ENCODE peak calls at places on chromosomes 13 and 19, in eight cellular contexts. M, I, A, U, G, X, H and P are unnamed samples.

GRCh38 chr19:5271145-5271544 is 69.5 kb downstream of the PTPRS start:
- DNase-seq in M (no peak), I (no peak), A (no peak), U (no peak), G (no peak), X (no peak), H (no peak), P (peak)

GRCh38 chr13:21005193-21005592 is 56.2 kb downstream of the LATS2 start:
- DNase-seq in M (peak), I (no peak), A (no peak), U (no peak), G (no peak), X (no peak), H (no peak), P (no peak)

GRCh38 chr19:32150605-32151004 is 194.8 kb upstream of the ZNF507 start:
- DNase-seq in M (no peak), I (no peak), A (no peak), U (no peak), G (no peak), X (no peak), H (no peak), P (no peak)

GRCh38 chr13:35470671-35471465 is 5.6 kb downstream of the MAB21L1 start:
- DNase-seq in M (peak), I (peak), A (no peak), U (no peak), G (no peak), X (peak), H (peak), P (no peak)

GRCh38 chr13:43085545-43085944 is 62.2 kb downstream of the DNAJC15 start:
- DNase-seq in M (no peak), I (no peak), A (peak), U (no peak), G (no peak), X (peak), H (no peak), P (peak)

GRCh38 chr19:33825556-33825955 is 28.9 kb downstream of the KCTD15 start:
- DNase-seq in M (peak), I (no peak), A (no peak), U (no peak), G (no peak), X (no peak), H (no peak), P (no peak)

GRCh38 chr19:19613456-19613855 is 5.0 kb downstream of the PBX4 start:
- DNase-seq in M (no peak), I (no peak), A (no peak), U (no peak), G (no peak), X (no peak), H (no peak), P (no peak)

GRCh38 chr13:39818953-39819352 is 163.5 kb downstream of the COG6 start:
- DNase-seq in M (no peak), I (no peak), A (no peak), U (no peak), G (no peak), X (no peak), H (no peak), P (no peak)

GRCh38 chr13:110132178-110132975 is 174.6 kb downstream of the COL4A1 start:
- DNase-seq in M (peak), I (no peak), A (no peak), U (no peak), G (peak), X (peak), H (no peak), P (no peak)

GRCh38 chr13:77000475-77000874 is 8.6 kb downstream of the CLN5 start:
- DNase-seq in M (no peak), I (no peak), A (no peak), U (no peak), G (no peak), X (no peak), H (no peak), P (peak)

GRCh38 chr13:37194428-37194861 is 89.0 kb upstream of the CSNK1A1L start:
- DNase-seq in M (no peak), I (no peak), A (no peak), U (peak), G (no peak), X (no peak), H (no peak), P (no peak)

GRCh38 chr19:19386373-19386869 is 19.1 kb upstream of the GATAD2A start:
- DNase-seq in M (no peak), I (no peak), A (no peak), U (no peak), G (no peak), X (no peak), H (no peak), P (no peak)

GRCh38 chr13:101523732-101524131 is 71.3 kb downstream of the ITGBL1 start:
- DNase-seq in M (no peak), I (peak), A (no peak), U (peak), G (peak), X (no peak), H (no peak), P (peak)

GRCh38 chr19:46856062-46857022 is 4.5 kb upstream of the ARHGAP35 start:
- DNase-seq in M (peak), I (peak), A (peak), U (peak), G (peak), X (peak), H (peak), P (peak)

GRCh38 chr13:22793598-22794134 is 387.1 kb upstream of the SGCG start:
- DNase-seq in M (peak), I (no peak), A (no peak), U (no peak), G (no peak), X (peak), H (no peak), P (no peak)

GRCh38 chr13:42991892-42992584 is at the start of gene EPSTI1:
- DNase-seq in M (peak), I (peak), A (peak), U (no peak), G (peak), X (peak), H (peak), P (peak)

GRCh38 chr13:39210961-39211534 is 172.8 kb downstream of the NHLRC3 start:
- DNase-seq in M (no peak), I (no peak), A (no peak), U (no peak), G (no peak), X (no peak), H (no peak), P (no peak)

GRCh38 chr19:44607049-44607448 is 6.3 kb upstream of the IGSF23 start:
- DNase-seq in M (no peak), I (no peak), A (no peak), U (no peak), G (no peak), X (no peak), H (peak), P (peak)

GRCh38 chr19:21028969-21029268 is 8.5 kb downstream of the ZNF430 start:
- DNase-seq in M (no peak), I (no peak), A (no peak), U (no peak), G (no peak), X (no peak), H (no peak), P (no peak)

GRCh38 chr19:16349551-16350171 is 25.0 kb downstream of the KLF2 start:
- DNase-seq in M (no peak), I (no peak), A (no peak), U (no peak), G (no peak), X (no peak), H (no peak), P (no peak)

GRCh38 chr19:7550987-7551761 is 15.7 kb downstream of the PNPLA6 start:
- DNase-seq in M (peak), I (peak), A (peak), U (no peak), G (peak), X (peak), H (peak), P (peak)

GRCh38 chr13:76856141-76856571 is 30.0 kb downstream of the KCTD12 start:
- DNase-seq in M (no peak), I (no peak), A (no peak), U (no peak), G (no peak), X (no peak), H (no peak), P (peak)

GRCh38 chr13:97245011-97245410 is 22.9 kb downstream of the MBNL2 start:
- DNase-seq in M (no peak), I (no peak), A (no peak), U (no peak), G (no peak), X (no peak), H (no peak), P (no peak)

GRCh38 chr13:109628251-109628699 is 158.1 kb downstream of the IRS2 start:
- DNase-seq in M (no peak), I (no peak), A (no peak), U (no peak), G (no peak), X (no peak), H (no peak), P (no peak)

GRCh38 chr19:41228486-41228885 is 9.5 kb downstream of the AXL start:
- DNase-seq in M (no peak), I (no peak), A (no peak), U (no peak), G (no peak), X (no peak), H (no peak), P (no peak)

GRCh38 chr13:113397606-113398425 is 33.9 kb upstream of the GRTP1 start:
- DNase-seq in M (peak), I (no peak), A (no peak), U (no peak), G (no peak), X (peak), H (no peak), P (no peak)

GRCh38 chr13:84126671-84127171 is 244.4 kb upstream of the SLITRK1 start:
- DNase-seq in M (no peak), I (no peak), A (no peak), U (no peak), G (no peak), X (peak), H (no peak), P (peak)

GRCh38 chr13:99968521-99969367 is 2.8 kb downstream of the ZIC5 start:
- DNase-seq in M (peak), I (no peak), A (no peak), U (no peak), G (no peak), X (peak), H (peak), P (peak)

GRCh38 chr13:112911883-112912282 is 57.1 kb upstream of the MCF2L start:
- DNase-seq in M (no peak), I (no peak), A (no peak), U (no peak), G (no peak), X (no peak), H (no peak), P (no peak)

GRCh38 chr19:29528946-29529645 is 3.3 kb downstream of the VSTM2B start:
- DNase-seq in M (peak), I (no peak), A (no peak), U (no peak), G (no peak), X (no peak), H (no peak), P (no peak)

GRCh38 chr13:54890976-54891375 is 1862.4 kb downstream of the OLFM4 start:
- DNase-seq in M (no peak), I (no peak), A (no peak), U (no peak), G (no peak), X (no peak), H (no peak), P (no peak)

GRCh38 chr19:34838248-34838647 is 65.2 kb upstream of the ZNF599 start:
- DNase-seq in M (no peak), I (no peak), A (peak), U (no peak), G (no peak), X (peak), H (no peak), P (peak)

GRCh38 chr13:29909975-29910674 is 59.7 kb upstream of the UBL3 start:
- DNase-seq in M (no peak), I (no peak), A (no peak), U (no peak), G (no peak), X (no peak), H (no peak), P (no peak)

GRCh38 chr19:18292810-18293641 is 11.6 kb upstream of the JUND start:
- DNase-seq in M (peak), I (peak), A (peak), U (no peak), G (peak), X (peak), H (peak), P (peak)

GRCh38 chr19:2266183-2266993 is 10.2 kb upstream of the JSRP1 start:
- DNase-seq in M (no peak), I (peak), A (peak), U (peak), G (peak), X (no peak), H (peak), P (no peak)

GRCh38 chr19:48102870-48103751 is 7.5 kb downstream of the PLA2G4C start:
- DNase-seq in M (peak), I (no peak), A (peak), U (no peak), G (no peak), X (peak), H (peak), P (peak)

GRCh38 chr13:107367258-107367657 is 799.3 kb upstream of the ARGLU1 start:
- DNase-seq in M (no peak), I (no peak), A (no peak), U (no peak), G (no peak), X (no peak), H (no peak), P (no peak)

GRCh38 chr19:38711726-38712153 is 32.5 kb downstream of the CAPN12 start:
- DNase-seq in M (no peak), I (peak), A (no peak), U (peak), G (no peak), X (no peak), H (no peak), P (no peak)

GRCh38 chr19:38709119-38709518 is 35.2 kb downstream of the CAPN12 start:
- DNase-seq in M (no peak), I (no peak), A (no peak), U (no peak), G (no peak), X (no peak), H (no peak), P (no peak)

GRCh38 chr19:38710928-38711725 is 33.1 kb downstream of the CAPN12 start:
- DNase-seq in M (no peak), I (no peak), A (no peak), U (no peak), G (no peak), X (no peak), H (no peak), P (no peak)

GRCh38 chr19:38709671-38710415 is 34.4 kb downstream of the CAPN12 start:
- DNase-seq in M (no peak), I (no peak), A (no peak), U (no peak), G (no peak), X (no peak), H (no peak), P (no peak)

GRCh38 chr19:38710416-38710702 is 33.9 kb downstream of the CAPN12 start:
- DNase-seq in M (no peak), I (no peak), A (no peak), U (no peak), G (no peak), X (no peak), H (no peak), P (no peak)
- H3K27ac ChIP-seq in M (peak), I (no peak), A (no peak), U (peak), G (peak), X (peak), H (no peak), P (no peak)

GRCh38 chr19:49442793-49443365 is 1.6 kb upstream of the SLC17A7 start:
- DNase-seq in M (peak), I (peak), A (peak), U (peak), G (peak), X (peak), H (peak), P (peak)
- H3K27ac ChIP-seq in M (peak), I (no peak), A (peak), U (no peak), G (no peak), X (peak), H (peak), P (peak)

GRCh38 chr13:27354379-27354778 is 70.0 kb upstream of the GTF3A start:
- DNase-seq in M (no peak), I (no peak), A (no peak), U (peak), G (no peak), X (no peak), H (no peak), P (no peak)

GRCh38 chr13:27352698-27353097 is 71.7 kb upstream of the GTF3A start:
- DNase-seq in M (no peak), I (no peak), A (no peak), U (no peak), G (no peak), X (no peak), H (no peak), P (no peak)

GRCh38 chr13:27353653-27354052 is 70.8 kb upstream of the GTF3A start:
- DNase-seq in M (no peak), I (no peak), A (no peak), U (no peak), G (no peak), X (no peak), H (no peak), P (no peak)

GRCh38 chr13:27355894-27356293 is 68.5 kb upstream of the GTF3A start:
- DNase-seq in M (peak), I (no peak), A (no peak), U (no peak), G (no peak), X (peak), H (no peak), P (no peak)

DNA sequence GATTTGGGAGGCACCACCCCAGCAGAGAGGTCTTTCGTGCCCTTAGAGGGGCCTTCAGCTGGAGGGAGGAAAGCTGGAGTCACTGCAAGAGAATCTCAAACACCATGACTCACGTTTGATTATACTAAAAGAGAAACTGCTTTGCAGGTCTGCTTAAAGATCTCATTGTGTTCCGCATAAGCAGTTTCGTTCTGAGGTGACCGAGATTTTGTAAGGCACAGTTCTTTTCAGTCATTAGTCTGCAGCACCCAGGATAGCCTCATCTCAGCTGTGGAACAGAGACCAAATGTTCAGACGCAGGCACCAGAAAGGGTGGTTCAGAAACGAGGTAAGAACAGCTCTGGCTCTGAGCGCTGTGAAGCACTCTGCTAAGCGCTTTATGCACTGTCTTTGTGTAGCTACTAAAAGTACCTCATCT is 71.2 kb upstream of the GTF3A start:
- DNase-seq in M (no peak), I (no peak), A (no peak), U (peak), G (no peak), X (no peak), H (no peak), P (no peak)
- H3K27ac ChIP-seq in M (no peak), I (no peak), A (no peak), U (peak), G (no peak), X (no peak), H (peak), P (no peak)

DNA sequence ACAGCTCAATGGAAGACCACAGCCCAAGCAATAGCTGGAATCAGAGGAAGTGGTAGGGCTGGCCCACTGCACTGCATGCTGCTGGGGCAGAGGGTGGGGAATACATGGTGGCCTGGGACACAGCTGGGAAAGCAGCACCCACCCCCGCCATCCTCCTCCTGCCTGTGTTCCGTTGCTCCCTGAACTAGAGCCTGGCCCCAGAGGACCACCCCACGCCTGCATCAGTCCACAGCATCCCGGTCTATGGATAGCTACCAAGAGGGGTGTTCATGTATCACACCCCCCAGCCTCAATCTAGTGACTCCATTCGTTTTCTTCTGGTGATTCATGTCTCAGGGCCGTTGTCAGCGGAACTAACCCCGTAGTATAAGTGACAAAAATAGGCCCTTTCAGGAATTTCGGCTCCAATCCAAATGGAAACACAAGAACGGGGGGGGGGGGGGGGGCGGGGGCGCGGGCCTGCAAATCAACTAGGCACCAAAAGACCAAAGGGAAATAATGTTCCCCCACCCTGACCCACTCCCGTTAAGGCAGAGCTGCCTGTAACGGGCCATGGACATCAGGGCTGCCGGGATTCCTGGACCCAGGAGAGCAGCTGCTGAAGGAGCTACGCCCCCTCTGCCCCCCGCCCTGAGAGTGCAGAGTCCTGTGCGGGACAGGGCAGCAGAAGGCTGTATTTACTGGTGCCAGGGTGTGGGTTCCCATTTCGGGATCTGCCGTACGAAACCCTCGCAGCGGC is 18.9 kb upstream of the EPHX3 start:
- DNase-seq in M (no peak), I (peak), A (no peak), U (peak), G (no peak), X (no peak), H (no peak), P (no peak)
- H3K27ac ChIP-seq in M (peak), I (peak), A (no peak), U (peak), G (peak), X (peak), H (peak), P (peak)